ENCODE peak calls at places on chromosomes 6 and 20, in seven cellular contexts. E, V, G, O, T, S and P are unnamed samples.

GRCh38 chr6:63706630-63707029 is 71.0 kb downstream of the PHF3 start:
- DNase-seq in O (no peak), S (no peak), V (no peak), E (no peak), G (no peak), T (no peak), P (no peak)

GRCh38 chr6:142444388-142444787 is 142.6 kb downstream of the ADGRG6 start:
- DNase-seq in G (no peak), O (no peak), S (no peak), V (peak; percentile 73), T (no peak), E (no peak), P (no peak)

GRCh38 chr20:23995905-23996666 is 7.5 kb upstream of the GGTLC1 start:
- DNase-seq in V (peak; percentile 24), T (peak; percentile 12), G (peak; percentile 30), E (peak; percentile 31), S (peak; percentile 60), O (no peak), P (no peak)

GRCh38 chr6:125528614-125529013 is 220.8 kb upstream of the HEY2 start:
- DNase-seq in E (peak; percentile 97), G (peak; percentile 69), V (no peak), T (no peak), O (peak; percentile 82), S (no peak), P (no peak)

GRCh38 chr20:9392892-9393857 is 121.2 kb upstream of the LAMP5 start:
- DNase-seq in E (peak; percentile 88), S (peak; percentile 34), O (peak; percentile 76), T (peak; percentile 66), V (peak; percentile 73), G (peak; percentile 59), P (peak; percentile 65)

GRCh38 chr20:57986776-57987175 is 241.7 kb downstream of the ANKRD60 start:
- DNase-seq in E (no peak), S (no peak), T (no peak), G (no peak), V (no peak), O (no peak), P (no peak)

GRCh38 chr6:148177589-148178233 is 164.9 kb upstream of the SASH1 start:
- DNase-seq in V (peak; percentile 68), S (peak; percentile 93), G (no peak), E (peak; percentile 72), O (peak; percentile 73), T (peak; percentile 55), P (peak; percentile 50)

GRCh38 chr6:1929931-1930330 is 315.5 kb downstream of the GMDS start:
- DNase-seq in S (peak; percentile 47), V (no peak), T (no peak), G (no peak), E (no peak), O (no peak), P (no peak)

GRCh38 chr6:11889574-11889973 is 111.0 kb upstream of the ADTRP start:
- DNase-seq in V (peak; percentile 49), E (no peak), S (peak; percentile 80), G (no peak), O (no peak), T (no peak), P (no peak)

GRCh38 chr6:87366428-87366827 is 21.8 kb downstream of the C6orf163 start:
- DNase-seq in E (no peak), T (peak; percentile 9), G (no peak), V (peak; percentile 8), S (peak; percentile 92), O (no peak), P (no peak)

GRCh38 chr20:25033250-25033940 is 24.5 kb downstream of the ACSS1 start:
- DNase-seq in E (no peak), G (no peak), S (peak; percentile 86), V (no peak), O (no peak), T (no peak), P (no peak)

GRCh38 chr6:24666097-24666615 is 543 bp downstream of the TDP2 start:
- DNase-seq in V (peak; percentile 35), S (peak; percentile 53), G (peak; percentile 24), O (no peak), E (no peak), T (peak; percentile 54), P (no peak)

GRCh38 chr6:7332090-7332745 is 19.2 kb upstream of the SSR1 start:
- DNase-seq in O (no peak), E (peak; percentile 66), T (no peak), S (no peak), V (no peak), G (no peak), P (no peak)

GRCh38 chr6:38977101-38977500 is 71.5 kb upstream of the GLP1R start:
- DNase-seq in T (no peak), O (no peak), V (no peak), G (no peak), S (no peak), E (peak; percentile 6), P (no peak)

GRCh38 chr6:33695451-33695855 is 16.0 kb downstream of the UQCC2 start:
- DNase-seq in S (no peak), T (no peak), G (no peak), O (no peak), E (no peak), V (no peak), P (no peak)

GRCh38 chr6:125255201-125255600 is 46.6 kb downstream of the HDDC2 start:
- DNase-seq in G (no peak), S (no peak), T (no peak), O (no peak), E (no peak), V (peak; percentile 36), P (no peak)

GRCh38 chr20:41425180-41425884 is 58.7 kb upstream of the EMILIN3 start:
- DNase-seq in S (no peak), G (no peak), T (peak; percentile 61), V (peak; percentile 22), E (no peak), O (no peak), P (no peak)

GRCh38 chr20:51026317-51026716 is 3.4 kb upstream of the KCNG1 start:
- DNase-seq in G (no peak), O (no peak), E (no peak), V (no peak), S (no peak), T (no peak), P (no peak)

GRCh38 chr20:51497542-51498467 is 44.7 kb downstream of the NFATC2 start:
- DNase-seq in V (peak; percentile 31), S (no peak), G (no peak), T (no peak), E (no peak), O (no peak), P (no peak)

GRCh38 chr6:72620866-72621242 is 1.0 kb upstream of the KCNQ5 start:
- DNase-seq in V (no peak), S (no peak), G (no peak), O (peak; percentile 31), T (peak; percentile 7), E (peak; percentile 6), P (peak; percentile 56)

GRCh38 chr20:54654460-54654859 is 179.1 kb downstream of the DOK5 start:
- DNase-seq in T (no peak), V (no peak), S (no peak), O (no peak), E (no peak), G (no peak), P (no peak)

GRCh38 chr20:19886666-19887288 is 128.7 kb downstream of the RIN2 start:
- DNase-seq in V (peak; percentile 56), T (peak; percentile 65), O (no peak), E (peak; percentile 65), S (no peak), G (no peak), P (no peak)
- H3K4me1 ChIP-seq in V (peaks cover 29% of the 10 kb centered on the region), T (peaks cover 26% of the 10 kb centered on the region), O (no peaks in the 10 kb centered on the region), E (no peaks in the 10 kb centered on the region), S (peaks cover 41% of the 10 kb centered on the region), G (no peaks in the 10 kb centered on the region), P (no peaks in the 10 kb centered on the region)

GRCh38 chr6:37490466-37491015 is 9.2 kb downstream of the CCDC167 start:
- DNase-seq in O (peak; percentile 18), S (no peak), E (no peak), T (no peak), G (no peak), V (no peak), P (no peak)
- H3K9ac ChIP-seq in O (no peak overlapping the region), S (no peak overlapping the region), E (no peak overlapping the region), T (peak overlapping the region; percentile 32), G (no peak overlapping the region), V (no peak overlapping the region), P (no peak overlapping the region)

GRCh38 chr6:74187811-74188210 is 491.8 kb downstream of the CD109 start:
- DNase-seq in G (no peak), E (no peak), O (no peak), V (no peak), S (no peak), T (no peak), P (no peak)
- H2BK120ac ChIP-seq in G (no peak overlapping the region), E (no peak overlapping the region), O (no peak overlapping the region), V (no peak overlapping the region), S (no peak overlapping the region), T (no peak overlapping the region), P (no peak overlapping the region)

GRCh38 chr6:15406452-15406851 is 160.6 kb downstream of the JARID2 start:
- DNase-seq in T (no peak), G (no peak), S (no peak), O (no peak), E (no peak), V (no peak), P (no peak)

GRCh38 chr6:15405111-15405510 is 159.2 kb downstream of the JARID2 start:
- DNase-seq in G (no peak), O (no peak), T (no peak), E (no peak), S (no peak), V (no peak), P (no peak)

GRCh38 chr6:15403094-15403493 is 157.2 kb downstream of the JARID2 start:
- DNase-seq in G (no peak), V (no peak), E (no peak), S (no peak), T (no peak), O (no peak), P (no peak)

GRCh38 chr6:15402401-15403045 is 156.7 kb downstream of the JARID2 start:
- DNase-seq in O (no peak), E (no peak), G (no peak), S (no peak), T (no peak), V (peak; percentile 9), P (no peak)

DNA sequence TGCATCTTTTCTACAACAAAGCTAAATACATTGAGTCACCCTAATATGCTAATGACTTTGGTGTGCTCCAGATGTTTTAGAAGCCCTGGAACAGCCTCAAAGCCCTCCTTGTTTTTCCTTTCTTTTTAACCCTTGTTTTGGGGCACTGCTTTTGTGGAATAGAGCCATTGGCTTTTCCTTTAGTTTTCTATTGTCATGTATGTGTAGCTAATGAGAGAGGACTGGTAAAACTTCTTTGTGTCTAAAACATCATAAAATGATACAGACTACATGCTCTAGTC is 158.8 kb downstream of the JARID2 start:
- DNase-seq in E (no peak), V (no peak), S (no peak), O (no peak), G (no peak), T (no peak), P (no peak)
- H3K4me1 ChIP-seq in E (peaks cover 38% of the 10 kb centered on the region), V (peaks cover 10% of the 10 kb centered on the region), S (peaks cover 17% of the 10 kb centered on the region), O (peaks cover 30% of the 10 kb centered on the region), G (peaks cover 55% of the 10 kb centered on the region), T (peaks cover 9% of the 10 kb centered on the region), P (peaks cover 38% of the 10 kb centered on the region)